ENCODE peak calls at places on chromosomes 13 and 19, in seven cellular contexts. One of them, this sample, is unnamed.

GRCh38 chr13:33341861-33342452 is 56.4 kb upstream of the STARD13 start:
- DNase-seq in kidney: no peak
- DNase-seq in fibroblast of lung: no peak
- DNase-seq in trophoblast cell: no peak
- DNase-seq in effector memory CD4-positive, alpha-beta T cell: no peak
- DNase-seq in PC-9: no peak
- DNase-seq in H7: no peak
- DNase-seq in this sample: no peak

GRCh38 chr13:35630551-35631275 is 154.2 kb upstream of the MAB21L1 start:
- DNase-seq in fibroblast of lung: peak; percentile 70
- DNase-seq in PC-9: peak; percentile 55
- DNase-seq in effector memory CD4-positive, alpha-beta T cell: no peak
- DNase-seq in kidney: no peak
- DNase-seq in H7: peak; percentile 69
- DNase-seq in trophoblast cell: peak; percentile 71
- DNase-seq in this sample: no peak

GRCh38 chr13:39363393-39363792 is 239.6 kb downstream of the LHFPL6 start:
- DNase-seq in fibroblast of lung: peak; percentile 18
- DNase-seq in H7: no peak
- DNase-seq in effector memory CD4-positive, alpha-beta T cell: no peak
- DNase-seq in kidney: no peak
- DNase-seq in trophoblast cell: no peak
- DNase-seq in PC-9: no peak
- DNase-seq in this sample: no peak

GRCh38 chr13:78317030-78317429 is 286.3 kb downstream of the POU4F1 start:
- DNase-seq in PC-9: no peak
- DNase-seq in fibroblast of lung: peak; percentile 33
- DNase-seq in kidney: no peak
- DNase-seq in trophoblast cell: peak; percentile 15
- DNase-seq in H7: no peak
- DNase-seq in effector memory CD4-positive, alpha-beta T cell: no peak
- DNase-seq in this sample: no peak

GRCh38 chr13:32267836-32268439 is 47.2 kb downstream of the ZAR1L start:
- DNase-seq in effector memory CD4-positive, alpha-beta T cell: peak; percentile 12
- DNase-seq in fibroblast of lung: no peak
- DNase-seq in trophoblast cell: peak; percentile 79
- DNase-seq in PC-9: no peak
- DNase-seq in kidney: no peak
- DNase-seq in H7: peak; percentile 81
- DNase-seq in this sample: no peak

GRCh38 chr13:21557995-21558394 is 46.0 kb downstream of the MICU2 start:
- DNase-seq in trophoblast cell: peak; percentile 20
- DNase-seq in H7: peak; percentile 26
- DNase-seq in fibroblast of lung: no peak
- DNase-seq in kidney: no peak
- DNase-seq in effector memory CD4-positive, alpha-beta T cell: no peak
- DNase-seq in PC-9: no peak
- DNase-seq in this sample: no peak

GRCh38 chr19:30504272-30504671 is 132.1 kb downstream of the ZNF536 start:
- DNase-seq in effector memory CD4-positive, alpha-beta T cell: no peak
- DNase-seq in kidney: no peak
- DNase-seq in PC-9: no peak
- DNase-seq in H7: no peak
- DNase-seq in fibroblast of lung: no peak
- DNase-seq in trophoblast cell: no peak
- DNase-seq in this sample: no peak

GRCh38 chr19:1161716-1162115 is 12.4 kb downstream of the SBNO2 start:
- DNase-seq in H7: peak; percentile 92
- DNase-seq in trophoblast cell: peak; percentile 90
- DNase-seq in PC-9: peak; percentile 74
- DNase-seq in fibroblast of lung: no peak
- DNase-seq in effector memory CD4-positive, alpha-beta T cell: no peak
- DNase-seq in kidney: no peak
- DNase-seq in this sample: no peak

GRCh38 chr19:56142087-56142787 is 1.1 kb downstream of the ZNF444 start:
- DNase-seq in effector memory CD4-positive, alpha-beta T cell: no peak
- DNase-seq in kidney: no peak
- DNase-seq in fibroblast of lung: no peak
- DNase-seq in H7: no peak
- DNase-seq in PC-9: peak; percentile 84
- DNase-seq in trophoblast cell: peak; percentile 100
- DNase-seq in this sample: peak; percentile 88

GRCh38 chr19:17075860-17076538 is 422 bp downstream of the MYO9B start:
- DNase-seq in PC-9: no peak
- DNase-seq in kidney: peak; percentile 89
- DNase-seq in fibroblast of lung: no peak
- DNase-seq in H7: no peak
- DNase-seq in effector memory CD4-positive, alpha-beta T cell: peak; percentile 46
- DNase-seq in trophoblast cell: peak; percentile 30
- DNase-seq in this sample: no peak

DNA sequence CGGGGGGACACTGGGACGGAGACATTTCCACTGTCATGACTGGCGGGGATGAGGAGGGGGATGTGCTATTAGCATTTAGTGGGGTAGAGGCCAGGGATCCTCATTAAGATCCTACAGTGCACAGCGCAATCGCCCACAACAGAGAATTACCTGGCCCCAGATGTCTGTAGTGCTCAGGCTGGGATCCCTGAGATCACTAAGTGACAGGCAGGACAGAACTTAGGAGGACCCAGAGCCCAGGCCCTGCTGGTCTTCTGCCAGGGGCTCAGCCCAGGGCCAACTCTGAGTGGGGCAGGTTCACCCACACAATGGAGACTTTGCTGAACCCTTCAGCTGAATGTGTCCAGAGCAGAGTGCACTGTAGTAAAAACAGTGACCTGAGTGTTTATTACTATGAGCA is 4.6 kb downstream of the RANBP3 start:
- DNase-seq in trophoblast cell: no peak
- DNase-seq in fibroblast of lung: no peak
- DNase-seq in kidney: peak; percentile 41
- DNase-seq in H7: no peak
- DNase-seq in PC-9: no peak
- DNase-seq in effector memory CD4-positive, alpha-beta T cell: no peak
- DNase-seq in this sample: no peak
- H3K36me3 ChIP-seq in trophoblast cell: peaks cover 11% of the 10 kb centered on the region
- H3K36me3 ChIP-seq in fibroblast of lung: peaks cover 7% of the 10 kb centered on the region
- H3K36me3 ChIP-seq in kidney: peaks cover 6% of the 10 kb centered on the region
- H3K36me3 ChIP-seq in H7: peaks cover 5% of the 10 kb centered on the region
- H3K36me3 ChIP-seq in PC-9: no peaks in the 10 kb centered on the region
- H3K36me3 ChIP-seq in effector memory CD4-positive, alpha-beta T cell: peaks cover 21% of the 10 kb centered on the region
- H3K36me3 ChIP-seq in this sample: no peaks in the 10 kb centered on the region

GRCh38 chr13:20045946-20046548 is 87.5 kb downstream of the ZMYM2 start:
- DNase-seq in kidney: no peak
- DNase-seq in PC-9: no peak
- DNase-seq in fibroblast of lung: no peak
- DNase-seq in trophoblast cell: no peak
- DNase-seq in effector memory CD4-positive, alpha-beta T cell: no peak
- DNase-seq in H7: no peak
- DNase-seq in this sample: no peak
- H3K36me3 ChIP-seq in kidney: peaks cover 13% of the 10 kb centered on the region
- H3K36me3 ChIP-seq in PC-9: no peaks in the 10 kb centered on the region
- H3K36me3 ChIP-seq in fibroblast of lung: no peaks in the 10 kb centered on the region
- H3K36me3 ChIP-seq in trophoblast cell: peaks cover 21% of the 10 kb centered on the region
- H3K36me3 ChIP-seq in effector memory CD4-positive, alpha-beta T cell: peaks cover 32% of the 10 kb centered on the region
- H3K36me3 ChIP-seq in H7: peaks cover 6% of the 10 kb centered on the region
- H3K36me3 ChIP-seq in this sample: no peaks in the 10 kb centered on the region

GRCh38 chr19:50007170-50007569 is 18.0 kb downstream of the VRK3 start:
- DNase-seq in trophoblast cell: no peak
- DNase-seq in fibroblast of lung: no peak
- DNase-seq in kidney: no peak
- DNase-seq in H7: no peak
- DNase-seq in effector memory CD4-positive, alpha-beta T cell: no peak
- DNase-seq in PC-9: no peak
- DNase-seq in this sample: no peak

GRCh38 chr19:50008532-50008931 is 16.6 kb downstream of the VRK3 start:
- DNase-seq in trophoblast cell: peak; percentile 4
- DNase-seq in fibroblast of lung: no peak
- DNase-seq in PC-9: no peak
- DNase-seq in H7: peak; percentile 89
- DNase-seq in kidney: no peak
- DNase-seq in effector memory CD4-positive, alpha-beta T cell: no peak
- DNase-seq in this sample: no peak

GRCh38 chr19:50005428-50005827 is 19.7 kb downstream of the VRK3 start:
- DNase-seq in kidney: no peak
- DNase-seq in PC-9: no peak
- DNase-seq in fibroblast of lung: no peak
- DNase-seq in trophoblast cell: no peak
- DNase-seq in H7: no peak
- DNase-seq in effector memory CD4-positive, alpha-beta T cell: no peak
- DNase-seq in this sample: no peak

GRCh38 chr19:50003810-50004419 is 21.3 kb downstream of the VRK3 start:
- DNase-seq in PC-9: peak; percentile 93
- DNase-seq in effector memory CD4-positive, alpha-beta T cell: no peak
- DNase-seq in trophoblast cell: peak; percentile 17
- DNase-seq in H7: no peak
- DNase-seq in kidney: no peak
- DNase-seq in fibroblast of lung: peak; percentile 95
- DNase-seq in this sample: no peak

GRCh38 chr19:50007947-50008346 is 17.2 kb downstream of the VRK3 start:
- DNase-seq in H7: no peak
- DNase-seq in fibroblast of lung: no peak
- DNase-seq in effector memory CD4-positive, alpha-beta T cell: no peak
- DNase-seq in kidney: no peak
- DNase-seq in trophoblast cell: no peak
- DNase-seq in PC-9: no peak
- DNase-seq in this sample: no peak
- H3K36me3 ChIP-seq in H7: peaks cover 4% of the 10 kb centered on the region
- H3K36me3 ChIP-seq in fibroblast of lung: peaks cover 11% of the 10 kb centered on the region
- H3K36me3 ChIP-seq in effector memory CD4-positive, alpha-beta T cell: peaks cover 58% of the 10 kb centered on the region
- H3K36me3 ChIP-seq in kidney: peaks cover 42% of the 10 kb centered on the region
- H3K36me3 ChIP-seq in trophoblast cell: peaks cover 52% of the 10 kb centered on the region
- H3K36me3 ChIP-seq in PC-9: peaks cover 20% of the 10 kb centered on the region
- H3K36me3 ChIP-seq in this sample: peaks cover 28% of the 10 kb centered on the region

GRCh38 chr19:39372941-39373340 is 18.0 kb downstream of the PAF1 start:
- DNase-seq in fibroblast of lung: peak; percentile 54
- DNase-seq in trophoblast cell: no peak
- DNase-seq in effector memory CD4-positive, alpha-beta T cell: no peak
- DNase-seq in PC-9: no peak
- DNase-seq in kidney: no peak
- DNase-seq in H7: no peak
- DNase-seq in this sample: no peak

GRCh38 chr19:39372047-39372802 is 18.7 kb downstream of the PAF1 start:
- DNase-seq in kidney: peak; percentile 91
- DNase-seq in PC-9: no peak
- DNase-seq in H7: no peak
- DNase-seq in fibroblast of lung: peak; percentile 96
- DNase-seq in trophoblast cell: no peak
- DNase-seq in effector memory CD4-positive, alpha-beta T cell: no peak
- DNase-seq in this sample: no peak

GRCh38 chr19:39377373-39378362 is 13.2 kb downstream of the PAF1 start:
- DNase-seq in H7: peak; percentile 29
- DNase-seq in kidney: no peak
- DNase-seq in fibroblast of lung: no peak
- DNase-seq in PC-9: no peak
- DNase-seq in trophoblast cell: no peak
- DNase-seq in effector memory CD4-positive, alpha-beta T cell: no peak
- DNase-seq in this sample: no peak

GRCh38 chr19:39379865-39380399 is 11.0 kb downstream of the PAF1 start:
- DNase-seq in effector memory CD4-positive, alpha-beta T cell: no peak
- DNase-seq in trophoblast cell: no peak
- DNase-seq in H7: peak; percentile 33
- DNase-seq in kidney: no peak
- DNase-seq in fibroblast of lung: no peak
- DNase-seq in PC-9: no peak
- DNase-seq in this sample: no peak

GRCh38 chr19:39375929-39376328 is 15.0 kb downstream of the PAF1 start:
- DNase-seq in trophoblast cell: no peak
- DNase-seq in kidney: no peak
- DNase-seq in H7: peak; percentile 34
- DNase-seq in PC-9: no peak
- DNase-seq in fibroblast of lung: no peak
- DNase-seq in effector memory CD4-positive, alpha-beta T cell: no peak
- DNase-seq in this sample: no peak
- H3K36me3 ChIP-seq in trophoblast cell: peaks cover 87% of the 10 kb centered on the region
- H3K36me3 ChIP-seq in kidney: peaks cover 66% of the 10 kb centered on the region
- H3K36me3 ChIP-seq in H7: peaks cover 58% of the 10 kb centered on the region
- H3K36me3 ChIP-seq in PC-9: peaks cover 18% of the 10 kb centered on the region
- H3K36me3 ChIP-seq in fibroblast of lung: peaks cover 32% of the 10 kb centered on the region
- H3K36me3 ChIP-seq in effector memory CD4-positive, alpha-beta T cell: peaks cover 80% of the 10 kb centered on the region
- H3K36me3 ChIP-seq in this sample: peaks cover 15% of the 10 kb centered on the region

DNA sequence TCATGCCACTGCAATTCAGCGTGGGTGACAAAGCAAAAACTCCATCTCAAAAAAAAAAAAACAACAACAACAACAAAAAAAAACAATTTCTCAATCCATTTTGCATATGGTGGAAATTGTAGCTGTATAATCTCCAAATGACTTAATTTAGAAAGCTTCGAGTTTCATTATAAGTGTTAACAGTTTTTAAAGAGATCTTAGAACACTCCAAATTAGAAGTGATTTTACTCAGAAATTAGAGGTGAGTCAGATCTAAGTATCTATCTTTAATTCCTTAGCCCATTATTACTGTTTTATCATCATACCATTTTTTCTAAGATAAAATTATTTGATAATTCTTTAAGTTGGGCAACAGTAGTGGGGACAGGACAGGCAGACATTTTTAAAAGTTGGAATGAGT is 60.5 kb downstream of the ZMYM2 start:
- DNase-seq in effector memory CD4-positive, alpha-beta T cell: no peak
- DNase-seq in fibroblast of lung: no peak
- DNase-seq in kidney: no peak
- DNase-seq in H7: no peak
- DNase-seq in PC-9: no peak
- DNase-seq in trophoblast cell: no peak
- DNase-seq in this sample: no peak
- H3K36me3 ChIP-seq in effector memory CD4-positive, alpha-beta T cell: peaks cover 26% of the 10 kb centered on the region
- H3K36me3 ChIP-seq in fibroblast of lung: no peaks in the 10 kb centered on the region
- H3K36me3 ChIP-seq in kidney: peaks cover 12% of the 10 kb centered on the region
- H3K36me3 ChIP-seq in H7: no peaks in the 10 kb centered on the region
- H3K36me3 ChIP-seq in PC-9: peaks cover 23% of the 10 kb centered on the region
- H3K36me3 ChIP-seq in trophoblast cell: peaks cover 2% of the 10 kb centered on the region
- H3K36me3 ChIP-seq in this sample: no peaks in the 10 kb centered on the region

This sample was measured in pancreas.